ENCODE peak calls at places on chromosomes 3 and 15, in eight cellular contexts. Y is endothelial cell of umbilical vein, O is epithelial cell of esophagus, E is B cell, F is Calu3, P is choroid plexus epithelial cell, D is neural crest cell, W is adrenal gland. Q is an unnamed sample.

GRCh38 chr3:129003578-129004112 is 2.5 kb downstream of the EFCC1 start:
- DNase-seq in E (no peak), Y (no peak), W (no peak), D (no peak), P (no peak), O (peak), F (peak), Q (no peak)

GRCh38 chr15:51931638-51932037 is 39.9 kb downstream of the LEO1 start:
- DNase-seq in E (no peak), O (peak), Y (no peak), F (no peak), W (no peak), P (peak), D (no peak), Q (no peak)

GRCh38 chr3:70736009-70736408 is 423.6 kb upstream of the MDFIC2 start:
- DNase-seq in E (no peak), W (no peak), D (no peak), O (peak), F (no peak), Y (no peak), P (peak), Q (no peak)

GRCh38 chr15:77160562-77161481 is 89.9 kb upstream of the TSPAN3 start:
- DNase-seq in P (peak), F (peak), E (peak), D (no peak), Y (peak), O (peak), W (no peak), Q (peak)

GRCh38 chr3:60294181-60294580 is 957.1 kb downstream of the FHIT start:
- DNase-seq in D (no peak), E (no peak), F (no peak), O (no peak), W (peak), P (peak), Y (no peak), Q (no peak)

GRCh38 chr15:76206325-76206976 is 104.8 kb downstream of the ETFA start:
- DNase-seq in D (no peak), P (peak), E (no peak), W (peak), Y (peak), O (peak), F (peak), Q (peak)

GRCh38 chr3:102200126-102200525 is 234.7 kb upstream of the ZPLD1 start:
- DNase-seq in F (no peak), Y (no peak), P (no peak), D (no peak), E (no peak), O (peak), W (no peak), Q (no peak)

GRCh38 chr3:112304611-112305010 is 10.6 kb upstream of the SLC9C1 start:
- DNase-seq in O (no peak), Y (no peak), F (no peak), W (no peak), D (no peak), E (no peak), P (peak), Q (no peak)

GRCh38 chr3:32413845-32414526 is 22.3 kb downstream of the CMTM7 start:
- DNase-seq in E (no peak), O (peak), P (no peak), W (no peak), D (no peak), Y (no peak), F (no peak), Q (no peak)

GRCh38 chr3:157282261-157283191 is 122.6 kb upstream of the CCNL1 start:
- DNase-seq in E (no peak), O (peak), W (peak), Y (peak), F (no peak), D (no peak), P (peak), Q (no peak)

GRCh38 chr3:123028233-123028828 is 768 bp upstream of the SEMA5B start:
- DNase-seq in E (peak), P (peak), F (peak), W (peak), Y (peak), D (peak), O (peak), Q (peak)

GRCh38 chr3:25508901-25509300 is 80.8 kb downstream of the RARB start:
- DNase-seq in F (no peak), Y (peak), D (no peak), W (no peak), E (no peak), P (peak), O (peak), Q (no peak)

GRCh38 chr3:29152379-29152778 is 128.5 kb upstream of the RBMS3 start:
- DNase-seq in F (no peak), W (no peak), E (no peak), D (peak), O (no peak), Y (no peak), P (peak), Q (no peak)
- TF ChIP-seq CTCF in F (no peak), W (no peak), E (no peak), D (no peak), O (no peak), Y (no peak), P (peak), Q (no peak)

DNA sequence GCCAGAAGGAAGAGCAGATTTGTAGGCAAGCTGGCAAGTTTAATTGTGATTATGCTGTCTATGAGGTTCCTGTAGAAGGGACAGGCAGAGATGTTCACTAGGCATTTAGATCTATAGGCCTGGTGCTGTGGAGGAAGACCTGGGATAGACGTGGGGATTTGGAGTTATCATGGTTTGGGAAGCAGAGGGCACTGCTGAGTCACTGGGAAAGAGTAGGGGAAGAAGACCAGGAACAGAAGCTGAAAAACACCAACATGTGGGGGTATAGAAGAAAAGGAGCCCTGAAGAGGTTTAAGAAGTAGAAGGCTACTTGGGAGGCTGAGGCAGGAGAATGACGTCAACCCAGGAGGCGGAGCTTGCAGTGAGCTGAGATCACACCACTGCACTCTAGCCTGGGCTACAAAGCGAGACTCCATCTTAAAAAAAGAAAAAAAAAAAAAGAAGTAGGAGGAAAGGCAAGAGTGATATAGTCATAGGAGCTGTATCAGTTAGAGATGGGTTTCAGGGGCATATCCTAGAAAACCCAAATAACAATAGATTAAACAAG is 19.3 kb downstream of the GRK7 start:
- DNase-seq in Y (peak), F (no peak), E (no peak), P (peak), W (no peak), O (peak), D (no peak), Q (no peak)
- TF ChIP-seq CTCF in Y (no peak), F (no peak), E (no peak), P (peak), W (peak), O (peak), D (no peak), Q (no peak)

GRCh38 chr15:33074942-33075341 is 119.6 kb downstream of the FMN1 start:
- DNase-seq in O (peak), E (no peak), W (no peak), F (no peak), P (peak), Y (no peak), D (no peak), Q (no peak)
- TF ChIP-seq CTCF in O (peak), E (no peak), W (no peak), F (no peak), P (peak), Y (no peak), D (no peak), Q (no peak)

GRCh38 chr3:51982352-51982837 is 940 bp upstream of the ACY1 start:
- DNase-seq in F (peak), E (no peak), D (no peak), Y (no peak), P (no peak), O (peak), W (peak), Q (peak)
- TF ChIP-seq CTCF in F (peak), E (peak), D (peak), Y (peak), P (peak), O (peak), W (peak), Q (peak)